ENCODE peak calls at places on chromosomes 4 and X, in eight cellular contexts. Z, S, V, C, K, T, H and U are unnamed samples.

GRCh38 chr4:32145987-32146386 is 1425.8 kb downstream of the PCDH7 start:
- DNase-seq in Z (no peak), S (no peak), V (no peak), C (no peak), K (no peak), T (no peak), H (no peak), U (no peak)

GRCh38 chr4:24033626-24034025 is 143.8 kb upstream of the PPARGC1A start:
- DNase-seq in Z (no peak), S (no peak), V (no peak), C (no peak), K (no peak), T (no peak), H (no peak), U (no peak)

GRCh38 chrX:9316096-9316495 is 148.8 kb upstream of the TBL1X start:
- DNase-seq in Z (no peak), S (no peak), V (no peak), C (no peak), K (no peak), T (no peak), H (no peak), U (peak)

GRCh38 chrX:94932278-94932965 is 1258.4 kb downstream of the FAM133A start:
- DNase-seq in Z (no peak), S (no peak), V (peak), C (no peak), K (no peak), T (no peak), H (no peak), U (no peak)

GRCh38 chr4:57442834-57443291 is 332.7 kb upstream of the IGFBP7 start:
- DNase-seq in Z (no peak), S (no peak), V (no peak), C (peak), K (no peak), T (peak), H (peak), U (peak)

GRCh38 chr4:8896071-8896470 is 24.4 kb upstream of the HMX1 start:
- DNase-seq in Z (no peak), S (no peak), V (no peak), C (no peak), K (no peak), T (no peak), H (no peak), U (no peak)

GRCh38 chrX:10079155-10079711 is 77.5 kb upstream of the CLCN4 start:
- DNase-seq in Z (no peak), S (no peak), V (no peak), C (no peak), K (peak), T (peak), H (no peak), U (peak)

GRCh38 chr4:102483120-102483519 is 18.0 kb upstream of the NFKB1 start:
- DNase-seq in Z (no peak), S (no peak), V (no peak), C (no peak), K (no peak), T (peak), H (no peak), U (no peak)

GRCh38 chr4:168712316-168712855 is 215.5 kb downstream of the PALLD start:
- DNase-seq in Z (no peak), S (no peak), V (no peak), C (no peak), K (no peak), T (no peak), H (peak), U (no peak)

GRCh38 chrX:150161092-150161672 is 201.9 kb upstream of the MAMLD1 start:
- DNase-seq in Z (no peak), S (no peak), V (no peak), C (no peak), K (no peak), T (no peak), H (no peak), U (no peak)

GRCh38 chrX:39755152-39756032 is 342.4 kb downstream of the BCOR start:
- DNase-seq in Z (peak), S (no peak), V (no peak), C (peak), K (peak), T (peak), H (peak), U (peak)

GRCh38 chr4:5477613-5478012 is 230.7 kb downstream of the EVC2 start:
- DNase-seq in Z (no peak), S (no peak), V (no peak), C (no peak), K (no peak), T (no peak), H (no peak), U (no peak)

GRCh38 chr4:5473125-5473524 is 235.2 kb downstream of the EVC2 start:
- DNase-seq in Z (no peak), S (no peak), V (no peak), C (no peak), K (no peak), T (no peak), H (no peak), U (no peak)

GRCh38 chr4:5471691-5472090 is 236.7 kb downstream of the EVC2 start:
- DNase-seq in Z (no peak), S (no peak), V (no peak), C (no peak), K (no peak), T (no peak), H (no peak), U (no peak)

GRCh38 chr4:5472166-5472565 is 236.2 kb downstream of the EVC2 start:
- DNase-seq in Z (no peak), S (no peak), V (no peak), C (no peak), K (no peak), T (no peak), H (no peak), U (no peak)

GRCh38 chr4:5474756-5475155 is 233.6 kb downstream of the EVC2 start:
- DNase-seq in Z (no peak), S (no peak), V (no peak), C (no peak), K (no peak), T (no peak), H (no peak), U (peak)
- TF ChIP-seq CTCF in Z (no peak), S (no peak), V (no peak), C (no peak), K (no peak), T (no peak), H (no peak), U (no peak)

DNA sequence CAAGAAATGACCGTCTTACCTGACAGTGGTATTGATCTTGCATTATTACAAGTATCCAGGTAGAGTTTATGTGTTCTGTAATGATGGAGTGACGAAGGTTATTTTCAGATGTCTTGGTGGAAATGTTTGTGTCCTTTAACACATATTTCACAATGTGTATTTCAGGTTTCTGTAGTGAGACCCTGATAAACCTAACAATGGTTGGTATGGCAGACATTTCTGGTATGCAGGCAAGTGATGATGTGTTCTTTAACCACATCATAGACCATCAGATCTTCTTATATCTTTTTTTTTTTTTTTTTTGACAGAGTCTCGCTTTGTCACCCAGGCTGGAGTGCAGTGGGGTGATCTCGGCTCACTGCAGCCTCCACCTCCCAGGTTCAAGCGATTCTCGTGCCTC is 14.6 kb upstream of the ATXN3L start:
- DNase-seq in Z (no peak), S (no peak), V (no peak), C (no peak), K (no peak), T (no peak), H (no peak), U (no peak)
- H3K4me3 ChIP-seq in Z (no peak), S (no peak), V (no peak), C (no peak), K (no peak), T (no peak), H (no peak), U (no peak)

GRCh38 chr4:126396703-126397102 is 1081.9 kb downstream of the FAT4 start:
- DNase-seq in Z (no peak), S (no peak), V (no peak), C (no peak), K (no peak), T (no peak), H (no peak), U (no peak)
- TF ChIP-seq CTCF in Z (no peak), S (no peak), V (peak), C (no peak), K (no peak), T (no peak), H (no peak), U (no peak)

GRCh38 chr4:189809885-189810284 is 130.8 kb upstream of the FRG1 start:
- DNase-seq in Z (no peak), S (no peak), V (no peak), C (no peak), K (no peak), T (no peak), H (no peak), U (no peak)

DNA sequence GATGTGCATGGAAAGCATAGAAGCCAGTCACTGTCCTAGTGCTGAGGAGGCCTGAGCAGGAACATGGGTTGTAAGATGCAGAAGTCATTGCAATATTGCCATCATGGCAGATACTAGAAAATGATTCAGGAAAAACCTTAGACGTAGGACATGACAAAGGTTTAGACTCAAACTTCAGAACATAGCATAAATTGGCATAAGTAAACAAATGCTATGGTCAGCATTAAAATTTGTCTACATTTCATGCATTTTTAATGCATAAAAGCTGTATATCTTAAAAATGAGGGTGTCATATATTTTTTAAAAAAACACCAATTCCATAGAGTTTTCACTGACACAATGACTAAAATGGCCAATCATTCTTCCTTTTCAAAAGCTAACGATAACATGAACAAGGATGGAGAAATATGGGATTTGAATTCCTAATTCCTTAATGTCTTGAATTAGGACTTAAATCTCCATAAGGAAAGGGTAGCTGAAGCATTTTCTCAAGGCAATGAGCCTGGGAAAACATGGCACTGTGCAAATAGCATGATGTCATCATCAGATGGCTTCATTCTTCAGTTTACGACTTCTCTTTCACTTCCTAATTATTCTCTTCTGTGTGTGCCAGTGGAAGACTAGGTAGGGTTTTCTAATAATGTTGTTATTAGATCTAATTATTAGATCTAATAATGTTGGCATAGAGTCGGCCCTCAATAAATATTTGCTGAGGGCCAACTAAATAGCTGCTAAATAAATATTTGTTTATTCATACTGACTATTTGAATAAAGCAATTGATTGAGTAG is 125.1 kb upstream of the FRG1 start:
- DNase-seq in Z (no peak), S (no peak), V (no peak), C (no peak), K (no peak), T (no peak), H (no peak), U (no peak)
- H3K4me3 ChIP-seq in Z (no peak), S (no peak), V (no peak), C (no peak), K (no peak), T (no peak), H (no peak), U (no peak)

DNA sequence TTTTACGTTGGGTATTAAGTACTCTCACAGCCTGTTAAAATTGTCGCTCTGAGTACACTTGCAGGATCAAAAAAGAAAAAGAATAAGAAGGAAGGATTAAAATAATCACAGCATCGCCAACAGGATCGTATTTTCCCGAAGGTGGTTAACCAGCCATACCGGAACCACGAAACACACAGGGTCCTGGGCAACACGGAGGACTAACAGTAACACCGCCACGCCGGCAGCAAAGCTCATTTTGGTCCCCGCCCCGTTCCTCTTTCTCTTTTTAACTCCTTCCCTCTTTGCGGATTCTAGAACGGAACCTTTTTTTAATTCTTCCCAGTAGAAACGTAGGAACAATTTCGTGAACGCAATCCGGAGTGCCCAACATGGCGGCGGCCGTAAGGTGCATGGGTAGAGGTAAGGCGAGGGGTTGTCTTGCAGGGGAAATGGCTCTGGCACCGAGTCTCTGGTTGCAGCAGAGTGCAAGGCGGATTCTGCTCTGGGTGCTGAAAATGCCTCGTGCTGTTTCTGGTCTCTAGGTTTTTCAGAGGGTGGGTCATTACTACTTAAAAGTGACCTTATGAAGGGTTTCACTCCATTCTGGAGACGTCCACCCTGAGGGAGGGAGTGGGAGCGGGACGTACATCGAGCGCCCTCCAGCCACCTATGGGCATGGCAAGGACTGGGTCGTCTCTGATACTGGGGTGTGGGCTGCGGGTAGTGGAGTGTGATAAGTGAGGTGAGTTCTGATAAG is at the start of gene MRPL1:
- DNase-seq in Z (peak), S (peak), V (peak), C (peak), K (peak), T (peak), H (peak), U (peak)
- TF ChIP-seq CTCF in Z (no peak), S (no peak), V (no peak), C (no peak), K (no peak), T (no peak), H (no peak), U (no peak)

GRCh38 chr4:159269956-159270355 is 167.1 kb downstream of the RAPGEF2 start:
- DNase-seq in Z (no peak), S (no peak), V (no peak), C (no peak), K (no peak), T (no peak), H (no peak), U (no peak)

GRCh38 chr4:159268607-159269006 is 165.7 kb downstream of the RAPGEF2 start:
- DNase-seq in Z (no peak), S (no peak), V (no peak), C (no peak), K (no peak), T (no peak), H (no peak), U (no peak)

GRCh38 chr4:159269143-159269542 is 166.3 kb downstream of the RAPGEF2 start:
- DNase-seq in Z (no peak), S (no peak), V (no peak), C (no peak), K (no peak), T (no peak), H (no peak), U (no peak)

GRCh38 chr4:159267023-159267939 is 164.4 kb downstream of the RAPGEF2 start:
- DNase-seq in Z (no peak), S (no peak), V (no peak), C (no peak), K (no peak), T (no peak), H (peak), U (peak)

DNA sequence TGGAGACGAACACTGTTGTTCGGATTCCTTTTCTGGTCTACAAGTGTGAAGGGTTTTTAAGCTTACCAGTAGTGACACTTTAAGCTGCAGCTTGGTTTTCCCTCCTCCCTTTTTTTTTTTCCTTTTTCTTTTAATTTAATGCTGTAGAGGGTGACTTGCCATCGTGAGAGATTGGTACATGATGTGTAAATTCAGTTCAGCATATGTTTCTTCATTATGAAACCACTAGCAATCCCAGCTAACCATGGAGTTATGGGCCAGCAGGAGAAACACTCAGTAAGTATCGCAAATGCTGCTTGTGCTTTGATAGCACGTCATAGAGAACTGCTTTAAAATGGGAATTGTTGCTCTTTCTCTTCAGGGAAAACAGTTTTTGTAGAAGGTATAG is 165.1 kb downstream of the RAPGEF2 start:
- DNase-seq in Z (no peak), S (no peak), V (no peak), C (no peak), K (no peak), T (no peak), H (no peak), U (peak)
- H3K4me3 ChIP-seq in Z (peak), S (no peak), V (no peak), C (no peak), K (peak), T (no peak), H (no peak), U (peak)

DNA sequence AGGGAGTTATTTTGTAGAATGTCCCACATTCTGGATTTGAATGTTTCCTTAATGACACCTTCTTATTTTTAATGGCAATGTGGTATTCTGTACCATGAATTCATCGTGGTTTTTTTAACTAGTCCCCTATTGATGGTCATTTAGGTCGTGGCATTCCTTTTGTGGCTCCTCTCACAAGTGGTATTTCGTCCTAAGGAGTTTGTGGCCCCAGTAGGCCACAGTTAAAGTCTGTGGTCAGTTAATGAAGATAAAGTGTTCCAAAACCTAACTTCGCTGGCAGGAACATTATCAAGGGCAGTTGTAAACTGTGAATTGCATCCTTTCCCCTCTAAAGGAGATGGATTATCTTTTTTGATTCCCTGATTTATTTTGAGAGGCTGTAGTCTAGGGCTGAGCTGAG is 133.2 kb downstream of the TMEM164 start:
- DNase-seq in Z (no peak), S (no peak), V (no peak), C (no peak), K (no peak), T (no peak), H (no peak), U (peak)
- TF ChIP-seq CTCF in Z (no peak), S (no peak), V (no peak), C (no peak), K (no peak), T (no peak), H (no peak), U (no peak)